ENCODE peak calls at places on chromosomes 5 and 9, in eight cellular contexts. D, O, C, B, K, I, R and J are unnamed samples.

GRCh38 chr5:155010881-155011280 is 2.7 kb upstream of the KIF4B start:
- DNase-seq in R (no peak), K (no peak), O (no peak), C (no peak), D (no peak), B (no peak), I (no peak), J (no peak)

GRCh38 chr9:74499770-74500583 is 2.8 kb downstream of the RORB start:
- DNase-seq in I (peak), B (no peak), C (no peak), D (peak), O (no peak), K (no peak), R (no peak), J (peak)

GRCh38 chr9:137550958-137551655 is 572 bp upstream of the MRPL41 start:
- DNase-seq in I (peak), D (no peak), O (peak), B (no peak), C (no peak), R (peak), K (peak), J (no peak)

GRCh38 chr9:128550226-128550625 is 2.2 kb upstream of the SPTAN1 start:
- DNase-seq in C (no peak), K (no peak), O (no peak), B (no peak), R (no peak), I (no peak), D (peak), J (no peak)

GRCh38 chr5:152086668-152087067 is 162.0 kb upstream of the GLRA1 start:
- DNase-seq in O (no peak), I (no peak), B (no peak), R (no peak), D (no peak), C (no peak), K (no peak), J (no peak)

GRCh38 chr9:80320916-80321315 is 749.2 kb downstream of the TLE4 start:
- DNase-seq in O (no peak), R (no peak), B (no peak), I (peak), C (no peak), K (no peak), D (no peak), J (peak)

GRCh38 chr9:127530206-127530941 is 79.1 kb downstream of the LRSAM1 start:
- DNase-seq in C (no peak), B (no peak), K (no peak), R (no peak), O (no peak), D (no peak), I (no peak), J (no peak)

GRCh38 chr5:88389248-88390006 is 120.8 kb upstream of the TMEM161B start:
- DNase-seq in O (no peak), D (no peak), R (no peak), I (peak), K (no peak), C (no peak), B (no peak), J (peak)

GRCh38 chr9:95018099-95018927 is 291.8 kb downstream of the AOPEP start:
- DNase-seq in C (peak), B (no peak), I (peak), D (peak), K (peak), O (no peak), R (no peak), J (peak)

GRCh38 chr9:15444141-15444540 is 21.5 kb downstream of the SNAPC3 start:
- DNase-seq in O (no peak), K (no peak), B (no peak), I (no peak), D (no peak), R (no peak), C (no peak), J (no peak)

GRCh38 chr9:99039388-99040182 is 65.3 kb upstream of the TGFBR1 start:
- DNase-seq in C (no peak), D (no peak), O (no peak), K (no peak), I (peak), R (no peak), B (no peak), J (no peak)

GRCh38 chr5:180026320-180026719 is 45.2 kb downstream of the RNF130 start:
- DNase-seq in D (no peak), I (peak), B (no peak), O (no peak), K (peak), R (no peak), C (no peak), J (peak)

GRCh38 chr5:75524591-75524990 is 12.9 kb downstream of the POLK start:
- DNase-seq in K (no peak), I (no peak), D (no peak), B (no peak), O (no peak), C (no peak), R (no peak), J (no peak)

GRCh38 chr9:6198251-6198650 is 17.4 kb upstream of the IL33 start:
- DNase-seq in I (peak), D (no peak), B (no peak), O (no peak), C (no peak), K (no peak), R (no peak), J (no peak)

GRCh38 chr5:176530406-176530982 is 6.7 kb downstream of the RNF44 start:
- DNase-seq in R (no peak), C (no peak), I (no peak), D (peak), O (no peak), K (no peak), B (no peak), J (no peak)

GRCh38 chr5:178145965-178146820 is 7.5 kb downstream of the NHP2 start:
- DNase-seq in B (peak), C (peak), R (no peak), I (peak), K (peak), D (peak), O (peak), J (no peak)